ENCODE peak calls at places on chromosomes 7 and 10, in six cellular contexts. O is cardiac fibroblast, N is GM20000, H is hepatocyte, C is fibroblast of mammary gland, J is cardiac muscle cell. V is an unnamed sample.

GRCh38 chr10:71726673-71727428 is 7.3 kb upstream of the C10orf105 start:
- DNase-seq in O (no peak), N (peak), H (no peak), C (no peak), J (no peak), V (peak)

GRCh38 chr10:21617267-21617666 is 83.2 kb downstream of the MLLT10 start:
- DNase-seq in O (peak), N (no peak), H (no peak), C (peak), J (peak), V (no peak)

GRCh38 chr7:155984028-155984607 is 171.9 kb upstream of the SHH start:
- DNase-seq in O (no peak), N (no peak), H (no peak), C (no peak), J (no peak), V (no peak)

GRCh38 chr7:26704786-26705185 is 159.6 kb downstream of the SKAP2 start:
- DNase-seq in O (peak), N (no peak), H (no peak), C (peak), J (peak), V (no peak)

GRCh38 chr10:102714621-102715455 is at the start of gene SFXN2:
- DNase-seq in O (no peak), N (no peak), H (peak), C (no peak), J (no peak), V (no peak)

GRCh38 chr7:30647589-30647988 is 34.7 kb downstream of the CRHR2 start:
- DNase-seq in O (no peak), N (no peak), H (no peak), C (no peak), J (no peak), V (no peak)

GRCh38 chr10:127612-128432 is 7.4 kb upstream of the ZMYND11 start:
- DNase-seq in O (no peak), N (peak), H (no peak), C (no peak), J (no peak), V (peak)

GRCh38 chr10:71844695-71845094 is 6.4 kb downstream of the PSAP start:
- DNase-seq in O (no peak), N (no peak), H (no peak), C (no peak), J (no peak), V (no peak)

GRCh38 chr10:124917939-124918830 is 23.7 kb upstream of the ZRANB1 start:
- DNase-seq in O (peak), N (no peak), H (no peak), C (peak), J (peak), V (no peak)

GRCh38 chr10:67282871-67283270 is 357.0 kb downstream of the LRRTM3 start:
- DNase-seq in O (no peak), N (no peak), H (peak), C (no peak), J (no peak), V (no peak)
- TF ChIP-seq CTCF in O (no peak), N (no peak), H (no peak), C (no peak), J (no peak), V (no peak)

GRCh38 chr10:9869185-9869584 is 1148.5 kb upstream of the CELF2 start:
- DNase-seq in O (peak), N (no peak), H (no peak), C (no peak), J (peak), V (no peak)

GRCh38 chr10:9869777-9870176 is 1147.9 kb upstream of the CELF2 start:
- DNase-seq in O (no peak), N (no peak), H (no peak), C (no peak), J (no peak), V (no peak)

GRCh38 chr10:9863559-9864121 is 1154.0 kb upstream of the CELF2 start:
- DNase-seq in O (no peak), N (no peak), H (no peak), C (no peak), J (no peak), V (no peak)

DNA sequence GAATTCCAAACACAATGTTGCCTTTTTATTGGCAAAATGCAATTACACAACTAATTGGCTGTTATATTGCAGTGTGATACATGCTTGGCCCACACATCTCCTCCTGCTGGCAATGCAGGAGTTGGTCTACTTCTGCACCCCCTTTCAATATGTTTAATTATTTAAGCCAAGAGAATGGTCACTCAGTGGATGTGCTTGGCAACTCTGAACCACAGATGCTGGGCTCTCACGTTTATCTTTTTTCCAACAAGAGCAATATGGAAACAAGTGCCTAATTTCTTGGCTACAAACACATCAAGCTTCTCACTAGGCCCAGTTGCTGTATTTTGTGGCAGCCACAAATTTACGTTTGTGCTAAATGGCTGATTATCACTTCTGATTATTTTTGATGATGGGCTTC is 1149.2 kb upstream of the CELF2 start:
- DNase-seq in O (no peak), N (no peak), H (no peak), C (no peak), J (no peak), V (no peak)
- TF ChIP-seq CTCF in O (no peak), N (no peak), H (no peak), C (no peak), J (no peak), V (no peak)

GRCh38 chr7:4631664-4632171 is 50.4 kb upstream of the FOXK1 start:
- DNase-seq in O (peak), N (no peak), H (peak), C (peak), J (peak), V (no peak)
- TF ChIP-seq CTCF in O (peak), N (no peak), H (peak), C (peak), J (peak), V (no peak)

GRCh38 chr7:1404881-1405548 is 54.3 kb downstream of the MICALL2 start:
- DNase-seq in O (no peak), N (no peak), H (no peak), C (no peak), J (peak), V (no peak)

GRCh38 chr7:1402110-1402790 is 57.0 kb downstream of the MICALL2 start:
- DNase-seq in O (no peak), N (no peak), H (no peak), C (no peak), J (no peak), V (no peak)

GRCh38 chr7:1401011-1401410 is 58.3 kb downstream of the MICALL2 start:
- DNase-seq in O (no peak), N (no peak), H (no peak), C (no peak), J (no peak), V (no peak)

GRCh38 chr7:1402791-1403755 is 56.2 kb downstream of the MICALL2 start:
- DNase-seq in O (no peak), N (no peak), H (no peak), C (no peak), J (no peak), V (no peak)

DNA sequence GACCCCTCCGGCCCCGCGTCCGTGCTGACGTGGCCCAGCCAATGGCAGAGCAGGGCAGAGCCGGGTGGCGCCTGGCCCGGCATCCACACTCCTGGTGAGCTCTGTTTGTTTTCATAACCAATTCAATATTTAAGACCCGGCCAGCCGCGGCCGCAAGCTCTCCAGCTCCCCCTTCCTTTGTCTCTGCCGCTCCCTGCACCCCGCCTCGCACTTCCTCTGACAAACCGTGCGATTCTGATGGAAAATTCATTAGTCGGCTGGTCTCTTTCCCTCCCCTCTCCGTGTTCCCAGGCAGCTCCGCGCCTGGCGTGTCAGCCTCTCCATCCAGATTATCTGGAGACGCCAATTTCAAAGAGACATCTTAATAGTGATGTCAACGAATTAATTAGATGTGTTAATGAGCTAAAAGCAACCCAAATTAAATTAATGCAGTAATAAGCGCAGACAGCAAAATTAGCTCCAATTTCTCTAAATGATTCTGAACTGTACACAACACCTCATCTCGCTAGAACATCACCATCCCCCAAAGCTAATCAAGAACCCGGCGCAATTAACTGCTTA is 55.3 kb downstream of the MICALL2 start:
- DNase-seq in O (peak), N (no peak), H (peak), C (peak), J (peak), V (no peak)
- TF ChIP-seq CTCF in O (peak), N (no peak), H (peak), C (peak), J (peak), V (no peak)

DNA sequence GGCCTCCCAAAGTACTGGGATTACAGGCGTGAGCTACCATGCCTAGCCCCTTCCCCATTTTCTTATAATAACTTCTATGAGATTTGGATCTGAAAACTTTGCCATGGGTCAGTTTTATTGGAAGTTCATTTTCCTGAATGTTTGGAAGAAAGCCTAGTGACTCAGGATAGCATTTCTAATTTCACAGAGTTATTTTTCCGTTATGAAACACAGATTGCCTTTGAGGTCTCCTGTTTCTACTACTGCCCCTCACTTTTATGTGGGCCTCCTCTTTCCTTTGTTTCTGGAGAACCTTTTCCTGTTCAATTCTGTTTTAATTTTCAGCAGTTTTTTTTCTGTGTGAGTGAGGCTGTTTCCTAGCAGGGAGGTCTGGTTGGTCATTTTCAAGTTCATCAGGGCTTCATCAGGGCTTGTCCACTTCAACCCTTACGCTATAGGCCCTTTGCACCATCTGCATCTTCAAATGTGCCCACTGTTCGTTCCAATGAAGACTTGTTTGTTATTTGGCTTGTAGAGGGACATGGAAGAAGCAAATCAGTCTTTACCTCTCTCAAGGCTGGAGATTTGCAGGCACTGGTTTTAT is 58.7 kb downstream of the BMPR1A start:
- DNase-seq in O (peak), N (no peak), H (no peak), C (peak), J (peak), V (no peak)
- TF ChIP-seq CTCF in O (no peak), N (no peak), H (no peak), C (no peak), J (no peak), V (no peak)

GRCh38 chr7:131504157-131504899 is 52.1 kb downstream of the PODXL start:
- DNase-seq in O (no peak), N (no peak), H (no peak), C (no peak), J (no peak), V (no peak)

GRCh38 chr7:131509087-131509486 is 47.3 kb downstream of the PODXL start:
- DNase-seq in O (no peak), N (no peak), H (no peak), C (no peak), J (no peak), V (no peak)

GRCh38 chr7:131507592-131508331 is 48.7 kb downstream of the PODXL start:
- DNase-seq in O (peak), N (peak), H (peak), C (peak), J (peak), V (peak)

GRCh38 chr7:131505636-131506557 is 50.5 kb downstream of the PODXL start:
- DNase-seq in O (no peak), N (no peak), H (no peak), C (no peak), J (no peak), V (no peak)

DNA sequence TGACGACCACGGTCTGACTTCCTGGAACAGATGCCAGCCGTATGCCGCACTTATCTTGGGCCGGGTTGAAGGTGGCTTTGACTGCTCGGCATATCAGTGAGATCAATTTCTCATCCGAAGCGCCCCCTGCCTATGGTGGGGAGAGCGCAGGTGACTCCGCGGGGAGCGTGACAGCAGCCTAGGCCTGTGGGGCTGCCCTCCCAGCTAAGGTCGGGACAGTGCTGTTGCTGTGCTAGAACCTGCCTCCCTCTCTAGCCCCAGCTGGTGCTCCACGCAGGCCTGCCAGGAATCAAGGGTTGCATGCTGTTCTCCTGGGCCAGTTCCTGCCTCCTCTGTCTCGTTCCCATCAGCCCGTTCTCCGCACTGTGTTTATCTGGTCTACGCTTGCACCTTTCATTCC is 49.8 kb downstream of the PODXL start:
- DNase-seq in O (no peak), N (no peak), H (no peak), C (no peak), J (no peak), V (no peak)
- TF ChIP-seq CTCF in O (no peak), N (no peak), H (no peak), C (no peak), J (no peak), V (no peak)